ENCODE peak calls at places on chromosomes 4 and X, in seven cellular contexts. One of them, this sample, is unnamed.

GRCh38 chr4:17713779-17714178 is 67.6 kb downstream of the FAM184B start:
- DNase-seq in hypothalamus: no peak
- DNase-seq in NCI-H187: no peak
- DNase-seq in glutamatergic neuron: no peak
- DNase-seq in activated CD4-positive, alpha-beta T cell treated with anti-CD3 and anti-CD28 coated beads, Interleukin-2, amount 10 ng/mL, durations not matched to agents 7 days and 5 days: no peak
- DNase-seq in cardiac muscle cell: no peak
- DNase-seq in RWPE1: no peak
- DNase-seq in this sample: no peak

GRCh38 chrX:150257348-150258175 is 105.6 kb upstream of the MAMLD1 start:
- DNase-seq in hypothalamus: no peak
- DNase-seq in RWPE1: no peak
- DNase-seq in activated CD4-positive, alpha-beta T cell treated with anti-CD3 and anti-CD28 coated beads, Interleukin-2, amount 10 ng/mL, durations not matched to agents 7 days and 5 days: no peak
- DNase-seq in glutamatergic neuron: no peak
- DNase-seq in NCI-H187: no peak
- DNase-seq in cardiac muscle cell: no peak
- DNase-seq in this sample: no peak

GRCh38 chr4:38943355-38943754 is 75.7 kb downstream of the FAM114A1 start:
- DNase-seq in activated CD4-positive, alpha-beta T cell treated with anti-CD3 and anti-CD28 coated beads, Interleukin-2, amount 10 ng/mL, durations not matched to agents 7 days and 5 days: no peak
- DNase-seq in hypothalamus: no peak
- DNase-seq in cardiac muscle cell: peak; percentile 75
- DNase-seq in RWPE1: no peak
- DNase-seq in glutamatergic neuron: peak; percentile 59
- DNase-seq in NCI-H187: no peak
- DNase-seq in this sample: no peak

GRCh38 chr4:83618991-83619390 is 83.1 kb downstream of the GPAT3 start:
- DNase-seq in RWPE1: peak; percentile 26
- DNase-seq in glutamatergic neuron: no peak
- DNase-seq in activated CD4-positive, alpha-beta T cell treated with anti-CD3 and anti-CD28 coated beads, Interleukin-2, amount 10 ng/mL, durations not matched to agents 7 days and 5 days: no peak
- DNase-seq in NCI-H187: no peak
- DNase-seq in cardiac muscle cell: peak; percentile 46
- DNase-seq in hypothalamus: no peak
- DNase-seq in this sample: no peak

GRCh38 chr4:74886490-74886889 is 46.4 kb upstream of the PARM1 start:
- DNase-seq in hypothalamus: no peak
- DNase-seq in glutamatergic neuron: peak; percentile 22
- DNase-seq in cardiac muscle cell: peak; percentile 43
- DNase-seq in activated CD4-positive, alpha-beta T cell treated with anti-CD3 and anti-CD28 coated beads, Interleukin-2, amount 10 ng/mL, durations not matched to agents 7 days and 5 days: no peak
- DNase-seq in RWPE1: peak; percentile 91
- DNase-seq in NCI-H187: no peak
- DNase-seq in this sample: no peak

GRCh38 chr4:15100994-15101695 is 98.9 kb downstream of the CPEB2 start:
- DNase-seq in NCI-H187: no peak
- DNase-seq in RWPE1: no peak
- DNase-seq in activated CD4-positive, alpha-beta T cell treated with anti-CD3 and anti-CD28 coated beads, Interleukin-2, amount 10 ng/mL, durations not matched to agents 7 days and 5 days: no peak
- DNase-seq in glutamatergic neuron: no peak
- DNase-seq in cardiac muscle cell: peak; percentile 24
- DNase-seq in hypothalamus: no peak
- DNase-seq in this sample: no peak

GRCh38 chr4:141352775-141353544 is 132.3 kb downstream of the ZNF330 start:
- DNase-seq in cardiac muscle cell: peak; percentile 92
- DNase-seq in glutamatergic neuron: no peak
- DNase-seq in NCI-H187: no peak
- DNase-seq in RWPE1: no peak
- DNase-seq in hypothalamus: no peak
- DNase-seq in activated CD4-positive, alpha-beta T cell treated with anti-CD3 and anti-CD28 coated beads, Interleukin-2, amount 10 ng/mL, durations not matched to agents 7 days and 5 days: no peak
- DNase-seq in this sample: no peak

GRCh38 chr4:40283968-40284367 is 51.2 kb upstream of the CHRNA9 start:
- DNase-seq in NCI-H187: no peak
- DNase-seq in hypothalamus: no peak
- DNase-seq in cardiac muscle cell: no peak
- DNase-seq in activated CD4-positive, alpha-beta T cell treated with anti-CD3 and anti-CD28 coated beads, Interleukin-2, amount 10 ng/mL, durations not matched to agents 7 days and 5 days: peak; percentile 76
- DNase-seq in RWPE1: peak; percentile 45
- DNase-seq in glutamatergic neuron: no peak
- DNase-seq in this sample: peak; percentile 59